ENCODE peak calls at places on chromosomes 12 and 14, in eight cellular contexts. One of them, this sample, is unnamed.
A peak's percentile ranks its signal among the peaks of the same experiment; 100 is the strongest.

GRCh38 chr14:69518341-69519101 is 34.0 kb downstream of the PLEKHD1 start:
- DNase-seq in sigmoid colon: no peak
- DNase-seq in bronchial epithelial cell: no peak
- DNase-seq in lung: peak; percentile 65
- DNase-seq in lower lobe of right lung: peak; percentile 75
- DNase-seq in transverse colon: no peak
- DNase-seq in endodermal cell: no peak
- DNase-seq in GM23248: no peak
- DNase-seq in this sample: no peak

GRCh38 chr12:92502417-92503028 is 200.3 kb upstream of the PLEKHG7 start:
- DNase-seq in endodermal cell: no peak
- DNase-seq in GM23248: no peak
- DNase-seq in sigmoid colon: no peak
- DNase-seq in lower lobe of right lung: no peak
- DNase-seq in bronchial epithelial cell: no peak
- DNase-seq in lung: no peak
- DNase-seq in transverse colon: no peak
- DNase-seq in this sample: no peak

GRCh38 chr12:88298761-88299242 is 156.7 kb downstream of the TMTC3 start:
- DNase-seq in transverse colon: no peak
- DNase-seq in sigmoid colon: no peak
- DNase-seq in lung: no peak
- DNase-seq in lower lobe of right lung: no peak
- DNase-seq in bronchial epithelial cell: peak; percentile 97
- DNase-seq in GM23248: peak; percentile 78
- DNase-seq in endodermal cell: no peak
- DNase-seq in this sample: no peak

GRCh38 chr12:96040305-96041133 is 5.1 kb upstream of the LTA4H start:
- DNase-seq in endodermal cell: no peak
- DNase-seq in lower lobe of right lung: no peak
- DNase-seq in sigmoid colon: no peak
- DNase-seq in bronchial epithelial cell: no peak
- DNase-seq in GM23248: no peak
- DNase-seq in transverse colon: no peak
- DNase-seq in lung: no peak
- DNase-seq in this sample: no peak

GRCh38 chr14:37889087-37889486 is 293.7 kb downstream of the TTC6 start:
- DNase-seq in lower lobe of right lung: no peak
- DNase-seq in transverse colon: no peak
- DNase-seq in endodermal cell: peak; percentile 77
- DNase-seq in bronchial epithelial cell: no peak
- DNase-seq in lung: no peak
- DNase-seq in GM23248: no peak
- DNase-seq in sigmoid colon: no peak
- DNase-seq in this sample: no peak

GRCh38 chr14:77407158-77407557 is 16.2 kb downstream of the NOXRED1 start:
- DNase-seq in GM23248: no peak
- DNase-seq in sigmoid colon: no peak
- DNase-seq in lung: no peak
- DNase-seq in lower lobe of right lung: no peak
- DNase-seq in endodermal cell: no peak
- DNase-seq in bronchial epithelial cell: no peak
- DNase-seq in transverse colon: no peak
- DNase-seq in this sample: no peak

GRCh38 chr12:55874465-55874864 is 31.7 kb upstream of the MMP19 start:
- DNase-seq in endodermal cell: no peak
- DNase-seq in lower lobe of right lung: no peak
- DNase-seq in bronchial epithelial cell: peak; percentile 18
- DNase-seq in sigmoid colon: no peak
- DNase-seq in transverse colon: no peak
- DNase-seq in lung: no peak
- DNase-seq in GM23248: no peak
- DNase-seq in this sample: no peak

GRCh38 chr12:67666605-67667004 is 18.1 kb downstream of the DYRK2 start:
- DNase-seq in GM23248: no peak
- DNase-seq in sigmoid colon: no peak
- DNase-seq in transverse colon: no peak
- DNase-seq in endodermal cell: no peak
- DNase-seq in lung: no peak
- DNase-seq in lower lobe of right lung: no peak
- DNase-seq in bronchial epithelial cell: no peak
- DNase-seq in this sample: no peak

GRCh38 chr12:132471011-132471857 is 18.7 kb upstream of the FBRSL1 start:
- DNase-seq in bronchial epithelial cell: peak; percentile 35
- DNase-seq in transverse colon: peak; percentile 40
- DNase-seq in lower lobe of right lung: no peak
- DNase-seq in endodermal cell: no peak
- DNase-seq in sigmoid colon: no peak
- DNase-seq in lung: no peak
- DNase-seq in GM23248: no peak
- DNase-seq in this sample: peak; percentile 68

GRCh38 chr14:23431486-23431885 is 4.0 kb downstream of the MYH7 start:
- DNase-seq in bronchial epithelial cell: no peak
- DNase-seq in GM23248: no peak
- DNase-seq in lung: no peak
- DNase-seq in lower lobe of right lung: no peak
- DNase-seq in endodermal cell: no peak
- DNase-seq in transverse colon: no peak
- DNase-seq in sigmoid colon: peak; percentile 13
- DNase-seq in this sample: no peak

GRCh38 chr14:31229638-31230229 is 22.1 kb upstream of the HECTD1 start:
- DNase-seq in GM23248: peak; percentile 98
- DNase-seq in sigmoid colon: peak; percentile 78
- DNase-seq in endodermal cell: peak; percentile 85
- DNase-seq in lower lobe of right lung: peak; percentile 69
- DNase-seq in transverse colon: peak; percentile 79
- DNase-seq in bronchial epithelial cell: peak; percentile 100
- DNase-seq in lung: peak; percentile 81
- DNase-seq in this sample: peak; percentile 95

GRCh38 chr12:122884860-122885259 is 11.1 kb downstream of the VPS37B start:
- DNase-seq in endodermal cell: no peak
- DNase-seq in bronchial epithelial cell: no peak
- DNase-seq in transverse colon: no peak
- DNase-seq in lower lobe of right lung: no peak
- DNase-seq in GM23248: peak; percentile 51
- DNase-seq in sigmoid colon: no peak
- DNase-seq in lung: no peak
- DNase-seq in this sample: no peak
- H3K27me3 ChIP-seq in endodermal cell: no peaks in the 10 kb centered on the region
- H3K27me3 ChIP-seq in bronchial epithelial cell: no peaks in the 10 kb centered on the region
- H3K27me3 ChIP-seq in transverse colon: no peaks in the 10 kb centered on the region
- H3K27me3 ChIP-seq in lower lobe of right lung: no peaks in the 10 kb centered on the region
- H3K27me3 ChIP-seq in GM23248: no peaks in the 10 kb centered on the region
- H3K27me3 ChIP-seq in sigmoid colon: no peaks in the 10 kb centered on the region
- H3K27me3 ChIP-seq in lung: no peaks in the 10 kb centered on the region
- H3K27me3 ChIP-seq in this sample: no peaks in the 10 kb centered on the region

GRCh38 chr12:53838978-53839377 is 87.2 kb upstream of the CISTR start:
- DNase-seq in endodermal cell: no peak
- DNase-seq in sigmoid colon: no peak
- DNase-seq in transverse colon: no peak
- DNase-seq in lower lobe of right lung: no peak
- DNase-seq in GM23248: no peak
- DNase-seq in bronchial epithelial cell: no peak
- DNase-seq in lung: no peak
- DNase-seq in this sample: no peak
- H3K27me3 ChIP-seq in endodermal cell: peaks cover 96% of the 10 kb centered on the region
- H3K27me3 ChIP-seq in sigmoid colon: no peaks in the 10 kb centered on the region
- H3K27me3 ChIP-seq in transverse colon: peaks cover 74% of the 10 kb centered on the region
- H3K27me3 ChIP-seq in lower lobe of right lung: peaks cover 34% of the 10 kb centered on the region
- H3K27me3 ChIP-seq in GM23248: peaks cover 87% of the 10 kb centered on the region
- H3K27me3 ChIP-seq in bronchial epithelial cell: peaks cover 8% of the 10 kb centered on the region
- H3K27me3 ChIP-seq in lung: no peaks in the 10 kb centered on the region
- H3K27me3 ChIP-seq in this sample: no peaks in the 10 kb centered on the region

GRCh38 chr14:91417983-91418386 is 365 bp upstream of the CCDC88C start:
- DNase-seq in GM23248: peak; percentile 45
- DNase-seq in bronchial epithelial cell: no peak
- DNase-seq in lung: no peak
- DNase-seq in transverse colon: peak; percentile 58
- DNase-seq in lower lobe of right lung: peak; percentile 69
- DNase-seq in endodermal cell: peak; percentile 81
- DNase-seq in sigmoid colon: no peak
- DNase-seq in this sample: peak; percentile 56

GRCh38 chr14:91417134-91417982 is at the start of gene CCDC88C:
- DNase-seq in endodermal cell: peak; percentile 85
- DNase-seq in transverse colon: peak; percentile 82
- DNase-seq in GM23248: peak; percentile 34
- DNase-seq in lung: peak; percentile 58
- DNase-seq in lower lobe of right lung: peak; percentile 85
- DNase-seq in sigmoid colon: no peak
- DNase-seq in bronchial epithelial cell: peak; percentile 40
- DNase-seq in this sample: peak; percentile 85

GRCh38 chr14:91418387-91419043 is 895 bp upstream of the CCDC88C start:
- DNase-seq in lung: peak; percentile 78
- DNase-seq in lower lobe of right lung: peak; percentile 81
- DNase-seq in bronchial epithelial cell: peak; percentile 47
- DNase-seq in sigmoid colon: no peak
- DNase-seq in endodermal cell: peak; percentile 93
- DNase-seq in transverse colon: peak; percentile 81
- DNase-seq in GM23248: peak; percentile 59
- DNase-seq in this sample: peak; percentile 88

GRCh38 chr14:91415794-91416743 is 1.6 kb downstream of the CCDC88C start:
- DNase-seq in lung: no peak
- DNase-seq in GM23248: no peak
- DNase-seq in transverse colon: peak; percentile 67
- DNase-seq in bronchial epithelial cell: peak; percentile 88
- DNase-seq in lower lobe of right lung: no peak
- DNase-seq in endodermal cell: peak; percentile 50
- DNase-seq in sigmoid colon: no peak
- DNase-seq in this sample: no peak

GRCh38 chr14:91416744-91417133 is 881 bp downstream of the CCDC88C start:
- DNase-seq in GM23248: no peak
- DNase-seq in endodermal cell: peak; percentile 66
- DNase-seq in bronchial epithelial cell: no peak
- DNase-seq in lung: no peak
- DNase-seq in lower lobe of right lung: peak; percentile 63
- DNase-seq in sigmoid colon: no peak
- DNase-seq in transverse colon: peak; percentile 52
- DNase-seq in this sample: no peak
- H3K27me3 ChIP-seq in GM23248: peaks cover 38% of the 10 kb centered on the region
- H3K27me3 ChIP-seq in endodermal cell: no peaks in the 10 kb centered on the region
- H3K27me3 ChIP-seq in bronchial epithelial cell: no peaks in the 10 kb centered on the region
- H3K27me3 ChIP-seq in lung: no peaks in the 10 kb centered on the region
- H3K27me3 ChIP-seq in lower lobe of right lung: peaks cover 4% of the 10 kb centered on the region
- H3K27me3 ChIP-seq in sigmoid colon: peaks cover 23% of the 10 kb centered on the region
- H3K27me3 ChIP-seq in transverse colon: no peaks in the 10 kb centered on the region
- H3K27me3 ChIP-seq in this sample: no peaks in the 10 kb centered on the region

GRCh38 chr12:52321433-52321832 is 235 bp upstream of the KRT83 start:
- DNase-seq in sigmoid colon: no peak
- DNase-seq in lung: no peak
- DNase-seq in lower lobe of right lung: no peak
- DNase-seq in GM23248: no peak
- DNase-seq in bronchial epithelial cell: no peak
- DNase-seq in transverse colon: no peak
- DNase-seq in endodermal cell: no peak
- DNase-seq in this sample: no peak
- H3K27me3 ChIP-seq in sigmoid colon: peaks cover 5% of the 10 kb centered on the region
- H3K27me3 ChIP-seq in lung: no peaks in the 10 kb centered on the region
- H3K27me3 ChIP-seq in lower lobe of right lung: peaks cover 20% of the 10 kb centered on the region
- H3K27me3 ChIP-seq in GM23248: peaks cover 30% of the 10 kb centered on the region
- H3K27me3 ChIP-seq in bronchial epithelial cell: peaks cover 5% of the 10 kb centered on the region
- H3K27me3 ChIP-seq in transverse colon: peaks cover 14% of the 10 kb centered on the region
- H3K27me3 ChIP-seq in endodermal cell: peaks cover 18% of the 10 kb centered on the region
- H3K27me3 ChIP-seq in this sample: no peaks in the 10 kb centered on the region

GRCh38 chr12:53961025-53961761 is 6.5 kb downstream of the HOXC12 start:
- DNase-seq in GM23248: no peak
- DNase-seq in lower lobe of right lung: no peak
- DNase-seq in transverse colon: no peak
- DNase-seq in sigmoid colon: no peak
- DNase-seq in lung: no peak
- DNase-seq in bronchial epithelial cell: no peak
- DNase-seq in endodermal cell: peak; percentile 88
- DNase-seq in this sample: no peak
- H3K27me3 ChIP-seq in GM23248: peaks cover 100% of the 10 kb centered on the region
- H3K27me3 ChIP-seq in lower lobe of right lung: peaks cover 100% of the 10 kb centered on the region
- H3K27me3 ChIP-seq in transverse colon: peaks cover 100% of the 10 kb centered on the region
- H3K27me3 ChIP-seq in sigmoid colon: peaks cover 100% of the 10 kb centered on the region
- H3K27me3 ChIP-seq in lung: peaks cover 28% of the 10 kb centered on the region
- H3K27me3 ChIP-seq in bronchial epithelial cell: peaks cover 78% of the 10 kb centered on the region
- H3K27me3 ChIP-seq in endodermal cell: peaks cover 100% of the 10 kb centered on the region
- H3K27me3 ChIP-seq in this sample: no peaks in the 10 kb centered on the region

GRCh38 chr12:130131817-130132216 is 30.4 kb upstream of the FZD10 start:
- DNase-seq in lung: no peak
- DNase-seq in bronchial epithelial cell: no peak
- DNase-seq in endodermal cell: peak; percentile 78
- DNase-seq in sigmoid colon: no peak
- DNase-seq in lower lobe of right lung: no peak
- DNase-seq in GM23248: no peak
- DNase-seq in transverse colon: no peak
- DNase-seq in this sample: no peak
- H3K27me3 ChIP-seq in lung: peaks cover 4% of the 10 kb centered on the region
- H3K27me3 ChIP-seq in bronchial epithelial cell: no peaks in the 10 kb centered on the region
- H3K27me3 ChIP-seq in endodermal cell: peaks cover 49% of the 10 kb centered on the region
- H3K27me3 ChIP-seq in sigmoid colon: peaks cover 10% of the 10 kb centered on the region
- H3K27me3 ChIP-seq in lower lobe of right lung: no peaks in the 10 kb centered on the region
- H3K27me3 ChIP-seq in GM23248: no peaks in the 10 kb centered on the region
- H3K27me3 ChIP-seq in transverse colon: no peaks in the 10 kb centered on the region
- H3K27me3 ChIP-seq in this sample: no peaks in the 10 kb centered on the region

GRCh38 chr14:101185946-101186345 is 282.4 kb upstream of the RTL1 start:
- DNase-seq in transverse colon: no peak
- DNase-seq in endodermal cell: no peak
- DNase-seq in bronchial epithelial cell: no peak
- DNase-seq in GM23248: no peak
- DNase-seq in lower lobe of right lung: no peak
- DNase-seq in lung: no peak
- DNase-seq in sigmoid colon: no peak
- DNase-seq in this sample: no peak
- H3K27me3 ChIP-seq in transverse colon: no peaks in the 10 kb centered on the region
- H3K27me3 ChIP-seq in endodermal cell: no peaks in the 10 kb centered on the region
- H3K27me3 ChIP-seq in bronchial epithelial cell: no peaks in the 10 kb centered on the region
- H3K27me3 ChIP-seq in GM23248: peaks cover 20% of the 10 kb centered on the region
- H3K27me3 ChIP-seq in lower lobe of right lung: peaks cover 8% of the 10 kb centered on the region
- H3K27me3 ChIP-seq in lung: no peaks in the 10 kb centered on the region
- H3K27me3 ChIP-seq in sigmoid colon: peaks cover 3% of the 10 kb centered on the region
- H3K27me3 ChIP-seq in this sample: no peaks in the 10 kb centered on the region

GRCh38 chr14:35534130-35534883 is at the start of gene INSM2:
- DNase-seq in bronchial epithelial cell: peak; percentile 4
- DNase-seq in GM23248: peak; percentile 34
- DNase-seq in sigmoid colon: no peak
- DNase-seq in transverse colon: no peak
- DNase-seq in endodermal cell: no peak
- DNase-seq in lung: no peak
- DNase-seq in lower lobe of right lung: no peak
- DNase-seq in this sample: no peak
- H3K27me3 ChIP-seq in bronchial epithelial cell: peaks cover 26% of the 10 kb centered on the region
- H3K27me3 ChIP-seq in GM23248: peaks cover 53% of the 10 kb centered on the region
- H3K27me3 ChIP-seq in sigmoid colon: peaks cover 67% of the 10 kb centered on the region
- H3K27me3 ChIP-seq in transverse colon: peaks cover 76% of the 10 kb centered on the region
- H3K27me3 ChIP-seq in endodermal cell: peaks cover 84% of the 10 kb centered on the region
- H3K27me3 ChIP-seq in lung: no peaks in the 10 kb centered on the region
- H3K27me3 ChIP-seq in lower lobe of right lung: peaks cover 65% of the 10 kb centered on the region
- H3K27me3 ChIP-seq in this sample: no peaks in the 10 kb centered on the region

This sample was measured in Caco-2.